ENCODE peak calls at places on chromosomes 4 and X, in four cellular contexts. L, J, O and V are unnamed samples.
A peak's percentile ranks its signal among the peaks of the same experiment; 100 is the strongest.

GRCh38 chr4:19752600-19752999 is 499.1 kb upstream of the SLIT2 start:
- DNase-seq in L (no peak), J (no peak), O (no peak), V (no peak)

GRCh38 chr4:71257761-71258160 is 81.1 kb upstream of the SLC4A4 start:
- DNase-seq in L (no peak), J (no peak), O (no peak), V (no peak)

GRCh38 chr4:41213563-41214157 is 682 bp downstream of the APBB2 start:
- DNase-seq in L (no peak), J (no peak), O (no peak), V (no peak)

GRCh38 chr4:112113786-112114185 is 31.5 kb upstream of the FAM241A start:
- DNase-seq in L (no peak), J (no peak), O (no peak), V (no peak)

GRCh38 chrX:38652934-38653442 is 91.6 kb downstream of the TSPAN7 start:
- DNase-seq in L (no peak), J (peak; percentile 91), O (no peak), V (no peak)

GRCh38 chr4:89365375-89366170 is 58.0 kb upstream of the GPRIN3 start:
- DNase-seq in L (no peak), J (no peak), O (no peak), V (peak; percentile 2)

GRCh38 chr4:68954126-68954525 is 2.5 kb upstream of the UGT2A3 start:
- DNase-seq in L (no peak), J (peak; percentile 40), O (peak; percentile 54), V (no peak)

GRCh38 chr4:153649572-153649991 is 34.5 kb upstream of the TLR2 start:
- DNase-seq in L (no peak), J (peak; percentile 62), O (peak; percentile 21), V (no peak)

GRCh38 chr4:147157860-147158701 is 212.4 kb upstream of the TTC29 start:
- DNase-seq in L (no peak), J (no peak), O (peak; percentile 39), V (peak; percentile 3)

GRCh38 chr4:27027428-27027827 is 166.8 kb downstream of the STIM2 start:
- DNase-seq in L (no peak), J (no peak), O (no peak), V (no peak)
- TF ChIP-seq JUNB in L (no peak), J (no peak), O (no peak), V (no peak)

GRCh38 chrX:153627675-153628111 is 19.3 kb upstream of the DUSP9 start:
- DNase-seq in L (no peak), J (no peak), O (peak; percentile 80), V (no peak)
- TF ChIP-seq POLR2AphosphoS2 in L (no peak), J (no peak), O (no peak), V (no peak)

DNA sequence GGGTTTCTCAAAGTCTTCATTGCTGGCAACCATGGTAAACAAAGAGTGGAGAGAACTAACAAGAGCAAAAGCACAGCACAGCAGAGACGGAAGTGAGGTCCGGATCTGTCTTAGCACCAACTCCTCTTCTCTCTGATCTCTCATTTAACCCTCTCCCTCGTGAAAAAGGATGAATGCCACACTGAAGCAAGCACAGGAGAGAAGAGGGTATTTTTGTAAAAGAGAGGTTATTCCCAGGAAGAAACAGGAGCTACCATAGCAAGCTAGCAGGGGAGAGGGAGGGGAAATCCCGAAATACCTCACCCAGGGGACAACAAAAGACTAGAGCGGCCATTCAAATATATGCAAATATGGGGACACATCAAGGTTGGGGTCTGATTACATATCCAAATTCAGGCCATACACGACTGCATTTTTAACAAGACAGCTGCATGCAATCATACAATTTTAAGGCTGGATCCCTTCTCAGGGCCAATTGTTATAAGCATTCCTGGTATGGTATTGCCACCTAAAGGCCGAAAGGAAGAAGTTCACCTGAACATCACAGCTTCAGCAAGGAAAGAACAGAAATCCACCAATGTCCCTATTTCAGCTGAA is 46.6 kb downstream of the CD40LG start:
- DNase-seq in L (no peak), J (peak; percentile 52), O (peak; percentile 10), V (peak; percentile 21)
- TF ChIP-seq ESRRA in L (no peak), J (no peak), O (no peak), V (no peak)

DNA sequence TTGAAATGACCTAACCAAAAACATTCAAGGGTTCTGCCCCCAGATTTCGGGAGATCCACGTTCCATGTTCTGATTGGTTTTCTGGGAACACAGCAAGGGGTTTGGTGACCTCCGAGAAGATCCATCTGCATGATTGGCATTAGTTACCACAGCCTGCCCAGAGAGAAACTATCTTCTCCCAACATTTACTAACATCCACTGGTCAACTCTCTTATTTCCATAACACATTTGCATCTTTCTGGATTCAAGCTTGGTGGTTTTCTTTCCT is 15.6 kb downstream of the SHOX start:
- DNase-seq in L (no peak), J (no peak), O (no peak), V (no peak)
- TF ChIP-seq JUNB in L (no peak), J (no peak), O (no peak), V (no peak)

DNA sequence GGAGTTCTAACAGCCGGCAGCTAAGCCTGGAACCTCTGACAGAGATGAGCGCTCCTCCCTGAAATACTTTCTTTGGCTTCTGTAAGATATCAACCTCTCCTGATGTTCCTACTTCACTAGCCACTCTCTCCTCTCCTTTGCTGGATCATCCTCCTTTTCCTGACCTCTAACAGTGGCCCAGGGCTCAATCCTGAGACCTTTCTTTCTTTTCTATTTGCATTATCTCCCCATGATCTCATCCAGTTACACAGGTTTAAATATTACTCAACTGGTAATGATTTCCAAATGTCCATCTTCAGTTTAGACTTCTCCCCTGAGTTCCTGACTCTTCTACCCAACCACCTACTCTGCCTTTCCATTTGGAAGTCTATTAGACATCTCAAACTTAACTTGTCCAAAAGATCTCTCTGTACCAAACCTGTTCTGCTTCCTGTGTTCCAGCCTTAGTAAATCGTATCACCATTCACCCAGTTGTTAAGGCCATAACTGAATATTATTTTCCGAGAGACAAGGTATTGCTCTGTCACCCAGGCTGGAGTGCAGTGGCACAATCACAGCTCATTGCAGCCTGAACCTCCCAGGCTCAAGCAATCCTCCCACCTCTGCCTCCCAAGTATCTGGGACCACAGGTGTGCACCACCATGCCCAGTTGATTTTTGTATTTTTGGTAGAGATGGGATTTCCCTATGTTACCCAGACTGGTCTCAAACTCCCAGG is 41.1 kb downstream of the RFC1 start:
- DNase-seq in L (no peak), J (no peak), O (peak; percentile 68), V (no peak)
- TF ChIP-seq POLR2AphosphoS2 in L (no peak), J (no peak), O (no peak), V (no peak)

GRCh38 chr4:81631958-81632439 is 160.3 kb upstream of the RASGEF1B start:
- DNase-seq in L (no peak), J (no peak), O (peak; percentile 49), V (peak; percentile 40)

GRCh38 chr4:81635747-81636146 is 164.0 kb upstream of the RASGEF1B start:
- DNase-seq in L (peak; percentile 31), J (peak; percentile 5), O (no peak), V (no peak)

GRCh38 chr4:81635128-81635527 is 163.4 kb upstream of the RASGEF1B start:
- DNase-seq in L (no peak), J (no peak), O (no peak), V (no peak)

GRCh38 chr4:81628489-81628888 is 156.8 kb upstream of the RASGEF1B start:
- DNase-seq in L (no peak), J (no peak), O (peak; percentile 47), V (no peak)

GRCh38 chr4:81632581-81633247 is 161.0 kb upstream of the RASGEF1B start:
- DNase-seq in L (no peak), J (no peak), O (no peak), V (no peak)
- TF ChIP-seq ESRRA in L (no peak), J (no peak), O (no peak), V (no peak)

GRCh38 chr4:42398448-42399355 is 1.4 kb downstream of the SHISA3 start:
- DNase-seq in L (no peak), J (no peak), O (no peak), V (no peak)
- TF ChIP-seq JUNB in L (no peak), J (no peak), O (no peak), V (no peak)

GRCh38 chrX:46125139-46125538 is 420.1 kb downstream of the ZNF674 start:
- DNase-seq in L (no peak), J (no peak), O (no peak), V (no peak)
- TF ChIP-seq POLR2AphosphoS2 in L (no peak), J (no peak), O (no peak), V (no peak)

DNA sequence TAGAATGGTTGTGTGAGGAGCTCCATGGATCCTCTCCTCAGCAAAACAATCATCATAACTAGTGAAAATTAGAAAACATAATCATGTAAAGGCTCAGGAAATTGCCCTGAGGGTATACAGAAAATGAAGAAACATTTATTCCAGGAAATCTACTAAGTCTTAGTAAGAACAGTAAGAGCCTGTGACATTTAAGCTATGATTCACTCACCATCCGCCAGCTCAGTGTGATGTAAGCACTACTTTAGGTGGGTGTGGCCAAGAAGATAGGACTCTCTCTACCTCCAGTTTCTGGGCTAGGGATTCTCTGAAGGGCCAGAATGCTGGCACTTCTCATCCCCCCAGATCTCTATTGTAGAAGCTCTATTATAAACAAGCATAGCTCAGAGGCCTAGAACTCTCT is 147.5 kb downstream of the DLG3 start:
- DNase-seq in L (no peak), J (no peak), O (no peak), V (peak; percentile 14)
- TF ChIP-seq ESRRA in L (no peak), J (no peak), O (no peak), V (no peak)